ENCODE peak calls at places on chromosome 7, in nine cellular contexts. Y is stimulated activated CD4-positive, alpha-beta T cell treated with anti-CD3 and anti-CD28 coated beads, Interleukin-1b, Interleukin-23, amount 100 ng/mL, for 1 hour; L is left ventricle myocardium superior; R is hypothalamus; O is CMK; U is ACHN; N is DMS153; H is CD4-positive, alpha-beta T cell; P is C1 segment of cervical spinal cord. A is an unnamed sample.

GRCh38 chr7:159033956-159034938 is 110.4 kb downstream of the VIPR2 start:
- DNase-seq in P (no peak), Y (no peak), N (no peak), H (no peak), O (no peak), U (no peak), R (no peak), L (no peak), A (no peak)

GRCh38 chr7:108178393-108178792 is 48.2 kb upstream of the LAMB4 start:
- DNase-seq in N (peak; percentile 97), O (no peak), Y (no peak), L (no peak), R (no peak), P (no peak), H (no peak), U (no peak), A (peak; percentile 95)

GRCh38 chr7:28687631-28688030 is 270.5 kb downstream of the TRIL start:
- DNase-seq in R (no peak), P (no peak), L (no peak), H (no peak), Y (no peak), O (no peak), N (no peak), U (peak; percentile 50), A (no peak)

GRCh38 chr7:90006988-90007387 is 147.3 kb upstream of the STEAP1 start:
- DNase-seq in H (no peak), O (no peak), L (no peak), R (no peak), U (no peak), Y (no peak), P (no peak), N (peak; percentile 42), A (no peak)

GRCh38 chr7:14936530-14936929 is 34.0 kb upstream of the DGKB start:
- DNase-seq in Y (no peak), U (peak; percentile 89), N (no peak), H (no peak), L (no peak), O (no peak), P (no peak), R (no peak), A (no peak)

GRCh38 chr7:4265056-4265455 is 417.0 kb upstream of the FOXK1 start:
- DNase-seq in Y (no peak), R (no peak), U (no peak), L (no peak), N (no peak), O (no peak), H (no peak), P (no peak), A (no peak)

GRCh38 chr7:143392875-143393266 is 11.7 kb downstream of the ZYX start:
- DNase-seq in L (peak; percentile 31), O (no peak), Y (no peak), H (no peak), N (no peak), R (no peak), P (no peak), U (no peak), A (no peak)

GRCh38 chr7:33722383-33723096 is 182.8 kb upstream of the BMPER start:
- DNase-seq in Y (no peak), N (no peak), O (no peak), P (no peak), H (no peak), U (peak; percentile 8), R (no peak), L (no peak), A (no peak)

GRCh38 chr7:135512135-135512887 is 2.4 kb upstream of the CNOT4 start:
- DNase-seq in N (peak; percentile 28), P (no peak), H (no peak), Y (no peak), L (no peak), U (peak; percentile 86), R (no peak), O (peak; percentile 54), A (peak; percentile 56)

GRCh38 chr7:112272921-112273561 is 66.5 kb downstream of the ZNF277 start:
- DNase-seq in P (no peak), U (no peak), O (no peak), L (no peak), N (peak; percentile 64), Y (no peak), H (no peak), R (no peak), A (no peak)

GRCh38 chr7:115319536-115319935 is 397.6 kb downstream of the MDFIC start:
- DNase-seq in R (no peak), L (no peak), P (no peak), H (no peak), O (no peak), N (no peak), U (no peak), Y (no peak), A (no peak)

GRCh38 chr7:134254311-134254710 is 62.4 kb downstream of the SLC35B4 start:
- DNase-seq in Y (no peak), P (no peak), R (no peak), O (no peak), N (no peak), H (no peak), L (no peak), U (peak; percentile 28), A (no peak)

GRCh38 chr7:120320218-120320961 is 47.4 kb downstream of the KCND2 start:
- DNase-seq in H (no peak), R (no peak), P (no peak), N (no peak), U (no peak), L (no peak), O (no peak), Y (no peak), A (no peak)

GRCh38 chr7:110130669-110131068 is 960.3 kb upstream of the LRRN3 start:
- DNase-seq in H (no peak), N (no peak), R (no peak), U (peak; percentile 10), Y (no peak), L (no peak), P (no peak), O (no peak), A (peak; percentile 27)

GRCh38 chr7:36019966-36020365 is 133.1 kb upstream of the EEPD1 start:
- DNase-seq in Y (no peak), N (no peak), O (no peak), L (no peak), H (no peak), P (no peak), R (no peak), U (no peak), A (no peak)

GRCh38 chr7:142338633-142339501 is 81.0 kb upstream of the PRSS58 start:
- DNase-seq in O (no peak), U (peak; percentile 87), Y (no peak), R (peak; percentile 28), N (no peak), L (no peak), P (peak; percentile 26), H (no peak), A (peak; percentile 88)

GRCh38 chr7:151066273-151066974 is 7.0 kb downstream of the SLC4A2 start:
- DNase-seq in H (no peak), P (no peak), L (no peak), O (no peak), Y (no peak), R (no peak), N (no peak), U (no peak), A (no peak)

GRCh38 chr7:44755698-44756627 is 7.3 kb downstream of the ZMIZ2 start:
- DNase-seq in R (no peak), N (no peak), H (no peak), O (no peak), U (no peak), Y (no peak), P (no peak), L (no peak), A (no peak)

GRCh38 chr7:100719523-100720319 is 547 bp upstream of the EPO start:
- DNase-seq in U (peak; percentile 65), Y (no peak), O (no peak), H (no peak), P (no peak), R (no peak), N (no peak), L (no peak), A (no peak)

GRCh38 chr7:4616116-4616515 is 66.0 kb upstream of the FOXK1 start:
- DNase-seq in L (no peak), O (no peak), N (no peak), R (no peak), H (no peak), Y (no peak), P (no peak), U (no peak), A (no peak)

GRCh38 chr7:139452948-139453672 is 30.4 kb downstream of the KLRG2 start:
- DNase-seq in P (no peak), O (no peak), R (no peak), L (no peak), Y (no peak), U (no peak), H (no peak), N (no peak), A (no peak)

GRCh38 chr7:90455163-90456030 is 14.0 kb upstream of the PTTG1IP2 start:
- DNase-seq in N (peak; percentile 29), L (no peak), O (no peak), Y (no peak), U (peak; percentile 72), R (no peak), P (no peak), H (no peak), A (peak; percentile 21)

GRCh38 chr7:33904680-33905388 is 505 bp upstream of the BMPER start:
- DNase-seq in H (no peak), U (peak; percentile 42), P (no peak), N (peak; percentile 55), Y (no peak), O (no peak), L (peak; percentile 59), R (no peak), A (no peak)

GRCh38 chr7:111561659-111561908 is 708 bp downstream of the IMMP2L start:
- DNase-seq in L (no peak), O (no peak), H (no peak), N (no peak), Y (no peak), R (no peak), P (no peak), U (no peak), A (no peak)

GRCh38 chr7:44148961-44149550 is 7.9 kb upstream of the MYL7 start:
- DNase-seq in U (no peak), L (no peak), N (no peak), O (no peak), R (no peak), Y (no peak), P (no peak), H (no peak), A (no peak)

GRCh38 chr7:110759069-110759468 is 331.9 kb upstream of the LRRN3 start:
- DNase-seq in P (no peak), U (no peak), N (no peak), O (no peak), H (no peak), Y (no peak), L (no peak), R (no peak), A (no peak)

GRCh38 chr7:50771120-50772002 is 11.3 kb downstream of the GRB10 start:
- DNase-seq in Y (no peak), O (no peak), N (no peak), L (no peak), P (no peak), R (no peak), U (no peak), H (no peak), A (no peak)

GRCh38 chr7:1940402-1940786 is 270.3 kb downstream of the ELFN1 start:
- DNase-seq in P (no peak), O (no peak), L (peak; percentile 73), Y (peak; percentile 52), H (peak; percentile 90), U (no peak), R (no peak), N (no peak), A (no peak)

GRCh38 chr7:97499204-97499603 is 232.7 kb upstream of the TAC1 start:
- DNase-seq in R (no peak), H (no peak), Y (no peak), P (no peak), U (peak; percentile 55), N (no peak), L (no peak), O (no peak), A (peak; percentile 57)

GRCh38 chr7:84939888-84940287 is 247.0 kb downstream of the SEMA3D start:
- DNase-seq in Y (no peak), P (no peak), L (peak; percentile 24), U (no peak), O (no peak), R (no peak), N (no peak), H (no peak), A (no peak)

GRCh38 chr7:70506463-70506862 is 625.5 kb upstream of the GALNT17 start:
- DNase-seq in U (no peak), Y (no peak), R (no peak), H (no peak), L (no peak), O (no peak), N (no peak), P (no peak), A (peak; percentile 46)